ENCODE peak calls at places on chromosome 9, in nine cellular contexts. R, S, F, X, O, B, V, A and N are unnamed samples.

GRCh38 chr9:116095403-116095802 is 58.2 kb upstream of the PAPPA start:
- DNase-seq in R (no peak), S (no peak), F (no peak), X (no peak), O (no peak), B (no peak), V (no peak), A (no peak), N (no peak)

GRCh38 chr9:36742264-36742663 is 169.6 kb downstream of the MELK start:
- DNase-seq in R (no peak), S (no peak), F (no peak), X (no peak), O (no peak), B (no peak), V (no peak), A (no peak), N (no peak)

GRCh38 chr9:1619915-1620705 is 395.0 kb upstream of the SMARCA2 start:
- DNase-seq in R (no peak), S (no peak), F (peak; percentile 16), X (peak; percentile 9), O (peak; percentile 30), B (no peak), V (no peak), A (no peak), N (no peak)

GRCh38 chr9:98222885-98223640 is 30.6 kb upstream of the CORO2A start:
- DNase-seq in R (peak; percentile 8), S (no peak), F (no peak), X (peak; percentile 100), O (no peak), B (no peak), V (no peak), A (no peak), N (no peak)

GRCh38 chr9:13939129-13939528 is 374.8 kb downstream of the NFIB start:
- DNase-seq in R (no peak), S (no peak), F (no peak), X (peak; percentile 75), O (no peak), B (no peak), V (no peak), A (no peak), N (no peak)

GRCh38 chr9:121566401-121567141 is 66.9 kb upstream of the GGTA1 start:
- DNase-seq in R (no peak), S (no peak), F (no peak), X (peak; percentile 42), O (no peak), B (no peak), V (no peak), A (no peak), N (peak; percentile 52)

GRCh38 chr9:88396836-88397577 is 8.8 kb downstream of the SPIN1 start:
- DNase-seq in R (no peak), S (no peak), F (no peak), X (peak; percentile 79), O (no peak), B (no peak), V (no peak), A (no peak), N (no peak)

GRCh38 chr9:5897851-5898250 is 7.2 kb downstream of the MLANA start:
- DNase-seq in R (no peak), S (no peak), F (no peak), X (peak; percentile 27), O (no peak), B (no peak), V (no peak), A (no peak), N (no peak)

GRCh38 chr9:108041551-108041950 is 552.0 kb upstream of the KLF4 start:
- DNase-seq in R (no peak), S (no peak), F (no peak), X (peak; percentile 90), O (no peak), B (no peak), V (no peak), A (no peak), N (no peak)

GRCh38 chr9:68947015-68947414 is 66.9 kb downstream of the PRKACG start:
- DNase-seq in R (peak; percentile 21), S (no peak), F (no peak), X (no peak), O (no peak), B (no peak), V (no peak), A (no peak), N (no peak)

GRCh38 chr9:16879416-16879815 is 8.9 kb upstream of the BNC2 start:
- DNase-seq in R (no peak), S (no peak), F (no peak), X (peak; percentile 14), O (no peak), B (no peak), V (no peak), A (no peak), N (no peak)

GRCh38 chr9:7123743-7124142 is 366.0 kb downstream of the KDM4C start:
- DNase-seq in R (no peak), S (no peak), F (no peak), X (peak; percentile 33), O (no peak), B (no peak), V (no peak), A (no peak), N (no peak)

GRCh38 chr9:75451505-75451904 is 363.2 kb downstream of the OSTF1 start:
- DNase-seq in R (no peak), S (no peak), F (peak; percentile 16), X (peak; percentile 61), O (no peak), B (no peak), V (no peak), A (peak; percentile 35), N (no peak)

GRCh38 chr9:20623021-20623747 is 885 bp upstream of the MLLT3 start:
- DNase-seq in R (no peak), S (peak; percentile 10), F (peak; percentile 47), X (peak; percentile 48), O (peak; percentile 8), B (peak; percentile 70), V (peak; percentile 42), A (peak; percentile 36), N (no peak)

GRCh38 chr9:80134487-80134886 is 562.7 kb downstream of the TLE4 start:
- DNase-seq in R (no peak), S (peak; percentile 77), F (no peak), X (no peak), O (no peak), B (no peak), V (no peak), A (no peak), N (no peak)

GRCh38 chr9:134637241-134637640 is 4.4 kb upstream of the COL5A1 start:
- DNase-seq in R (peak; percentile 61), S (no peak), F (no peak), X (peak; percentile 88), O (no peak), B (no peak), V (no peak), A (no peak), N (peak; percentile 6)

GRCh38 chr9:132319421-132320110 is 35.2 kb downstream of the SETX start:
- DNase-seq in R (peak; percentile 5), S (no peak), F (no peak), X (no peak), O (no peak), B (no peak), V (no peak), A (no peak), N (no peak)

GRCh38 chr9:93302586-93303257 is 118.8 kb downstream of the WNK2 start:
- DNase-seq in R (peak; percentile 63), S (peak; percentile 85), F (peak; percentile 42), X (peak; percentile 58), O (peak; percentile 55), B (peak; percentile 86), V (peak; percentile 36), A (peak; percentile 64), N (peak; percentile 81)

GRCh38 chr9:130426883-130427282 is 17.9 kb upstream of the ASS1 start:
- DNase-seq in R (no peak), S (no peak), F (no peak), X (peak; percentile 78), O (no peak), B (no peak), V (no peak), A (no peak), N (peak; percentile 54)

GRCh38 chr9:110932883-110933282 is 105.4 kb downstream of the LPAR1 start:
- DNase-seq in R (no peak), S (no peak), F (no peak), X (peak; percentile 47), O (no peak), B (no peak), V (no peak), A (no peak), N (no peak)

GRCh38 chr9:125551781-125552180 is 155.2 kb downstream of the MAPKAP1 start:
- DNase-seq in R (no peak), S (no peak), F (no peak), X (no peak), O (no peak), B (no peak), V (no peak), A (no peak), N (no peak)

GRCh38 chr9:11946521-11946920 is 746.7 kb upstream of the TYRP1 start:
- DNase-seq in R (no peak), S (no peak), F (no peak), X (no peak), O (no peak), B (no peak), V (no peak), A (no peak), N (no peak)

GRCh38 chr9:126217797-126218196 is 108.8 kb upstream of the MVB12B start:
- DNase-seq in R (no peak), S (no peak), F (no peak), X (no peak), O (no peak), B (no peak), V (no peak), A (no peak), N (no peak)

GRCh38 chr9:128705051-128705965 is 3.0 kb downstream of the PKN3 start:
- DNase-seq in R (no peak), S (no peak), F (no peak), X (no peak), O (no peak), B (peak; percentile 22), V (no peak), A (peak; percentile 27), N (no peak)

GRCh38 chr9:6552033-6552737 is 93.3 kb downstream of the GLDC start:
- DNase-seq in R (no peak), S (no peak), F (peak; percentile 60), X (peak; percentile 83), O (no peak), B (peak; percentile 62), V (no peak), A (no peak), N (no peak)

GRCh38 chr9:98991981-98992884 is 48.5 kb downstream of the COL15A1 start:
- DNase-seq in R (no peak), S (no peak), F (no peak), X (no peak), O (no peak), B (no peak), V (no peak), A (no peak), N (no peak)

GRCh38 chr9:33128570-33128969 is 38.6 kb downstream of the B4GALT1 start:
- DNase-seq in R (no peak), S (no peak), F (no peak), X (no peak), O (no peak), B (no peak), V (no peak), A (no peak), N (peak; percentile 30)

GRCh38 chr9:28883209-28883608 is 1309.9 kb upstream of the C9orf72 start:
- DNase-seq in R (no peak), S (no peak), F (no peak), X (no peak), O (no peak), B (no peak), V (no peak), A (no peak), N (no peak)

GRCh38 chr9:125748511-125749099 is 1.4 kb downstream of the PBX3 start:
- DNase-seq in R (peak; percentile 63), S (no peak), F (no peak), X (peak; percentile 26), O (no peak), B (no peak), V (no peak), A (no peak), N (peak; percentile 14)

GRCh38 chr9:3180696-3181048 is 336.8 kb upstream of the PUM3 start:
- DNase-seq in R (no peak), S (no peak), F (no peak), X (no peak), O (no peak), B (no peak), V (no peak), A (no peak), N (no peak)

GRCh38 chr9:5976668-5977397 is 38.6 kb downstream of the RANBP6 start:
- DNase-seq in R (no peak), S (no peak), F (no peak), X (peak; percentile 32), O (no peak), B (no peak), V (no peak), A (no peak), N (no peak)